ENCODE peak calls at places on chromosomes 2 and 18, in six cellular contexts. One of them, this sample, is unnamed.

GRCh38 chr2:3659447-3660432 is 1.7 kb downstream of the ALLC start:
- DNase-seq in choroid plexus epithelial cell: peak
- DNase-seq in IMR-90: peak
- DNase-seq in AG04449: no peak
- DNase-seq in tibial artery: peak
- DNase-seq in fibroblast of mammary gland: no peak
- DNase-seq in this sample: peak

GRCh38 chr2:33209976-33210375 is 263.2 kb downstream of the LTBP1 start:
- DNase-seq in choroid plexus epithelial cell: peak
- DNase-seq in fibroblast of mammary gland: peak
- DNase-seq in tibial artery: no peak
- DNase-seq in AG04449: no peak
- DNase-seq in IMR-90: peak
- DNase-seq in this sample: no peak

GRCh38 chr18:13394794-13395193 is 176.2 kb downstream of the LDLRAD4 start:
- DNase-seq in AG04449: no peak
- DNase-seq in IMR-90: no peak
- DNase-seq in tibial artery: no peak
- DNase-seq in fibroblast of mammary gland: no peak
- DNase-seq in choroid plexus epithelial cell: no peak
- DNase-seq in this sample: no peak

GRCh38 chr18:78927156-78927555 is 52.5 kb upstream of the SALL3 start:
- DNase-seq in tibial artery: peak
- DNase-seq in fibroblast of mammary gland: no peak
- DNase-seq in AG04449: no peak
- DNase-seq in IMR-90: no peak
- DNase-seq in choroid plexus epithelial cell: no peak
- DNase-seq in this sample: no peak

GRCh38 chr2:16506366-16506765 is 159.3 kb downstream of the CYRIA start:
- DNase-seq in fibroblast of mammary gland: no peak
- DNase-seq in choroid plexus epithelial cell: no peak
- DNase-seq in tibial artery: no peak
- DNase-seq in IMR-90: no peak
- DNase-seq in AG04449: no peak
- DNase-seq in this sample: peak

GRCh38 chr2:128228894-128229293 is 89.8 kb downstream of the HS6ST1 start:
- DNase-seq in choroid plexus epithelial cell: no peak
- DNase-seq in IMR-90: peak
- DNase-seq in tibial artery: no peak
- DNase-seq in fibroblast of mammary gland: peak
- DNase-seq in AG04449: no peak
- DNase-seq in this sample: no peak

GRCh38 chr2:171244466-171244969 is 83.8 kb upstream of the TLK1 start:
- DNase-seq in IMR-90: peak
- DNase-seq in AG04449: peak
- DNase-seq in choroid plexus epithelial cell: peak
- DNase-seq in fibroblast of mammary gland: peak
- DNase-seq in tibial artery: no peak
- DNase-seq in this sample: no peak

GRCh38 chr2:211611621-211612020 is 927.0 kb downstream of the ERBB4 start:
- DNase-seq in choroid plexus epithelial cell: no peak
- DNase-seq in fibroblast of mammary gland: no peak
- DNase-seq in AG04449: no peak
- DNase-seq in tibial artery: no peak
- DNase-seq in IMR-90: no peak
- DNase-seq in this sample: no peak

GRCh38 chr18:59468821-59469220 is 109.8 kb upstream of the LMAN1 start:
- DNase-seq in AG04449: no peak
- DNase-seq in fibroblast of mammary gland: no peak
- DNase-seq in choroid plexus epithelial cell: no peak
- DNase-seq in tibial artery: no peak
- DNase-seq in IMR-90: no peak
- DNase-seq in this sample: no peak

GRCh38 chr2:205975082-205975949 is 110.7 kb downstream of the INO80D start:
- DNase-seq in tibial artery: no peak
- DNase-seq in choroid plexus epithelial cell: peak
- DNase-seq in fibroblast of mammary gland: peak
- DNase-seq in IMR-90: no peak
- DNase-seq in AG04449: no peak
- DNase-seq in this sample: peak

GRCh38 chr2:119253114-119253702 is 29.6 kb downstream of the STEAP3 start:
- DNase-seq in fibroblast of mammary gland: peak
- DNase-seq in tibial artery: no peak
- DNase-seq in choroid plexus epithelial cell: peak
- DNase-seq in IMR-90: peak
- DNase-seq in AG04449: no peak
- DNase-seq in this sample: no peak

GRCh38 chr2:37297632-37298031 is 27.0 kb downstream of the PRKD3 start:
- DNase-seq in fibroblast of mammary gland: no peak
- DNase-seq in IMR-90: no peak
- DNase-seq in tibial artery: no peak
- DNase-seq in AG04449: no peak
- DNase-seq in choroid plexus epithelial cell: no peak
- DNase-seq in this sample: no peak

GRCh38 chr2:236991874-236992273 is 93.8 kb upstream of the COPS8 start:
- DNase-seq in choroid plexus epithelial cell: no peak
- DNase-seq in AG04449: no peak
- DNase-seq in IMR-90: no peak
- DNase-seq in fibroblast of mammary gland: no peak
- DNase-seq in tibial artery: no peak
- DNase-seq in this sample: no peak

GRCh38 chr2:43840961-43841360 is 2.2 kb downstream of the ABCG8 start:
- DNase-seq in IMR-90: no peak
- DNase-seq in AG04449: no peak
- DNase-seq in fibroblast of mammary gland: no peak
- DNase-seq in choroid plexus epithelial cell: no peak
- DNase-seq in tibial artery: no peak
- DNase-seq in this sample: no peak

GRCh38 chr2:38945372-38945771 is 55.7 kb downstream of the ARHGEF33 start:
- DNase-seq in tibial artery: no peak
- DNase-seq in fibroblast of mammary gland: no peak
- DNase-seq in choroid plexus epithelial cell: no peak
- DNase-seq in AG04449: no peak
- DNase-seq in IMR-90: no peak
- DNase-seq in this sample: no peak

GRCh38 chr18:74496508-74497307 is 545 bp downstream of the CNDP2 start:
- DNase-seq in AG04449: no peak
- DNase-seq in fibroblast of mammary gland: peak
- DNase-seq in IMR-90: peak
- DNase-seq in tibial artery: no peak
- DNase-seq in choroid plexus epithelial cell: peak
- DNase-seq in this sample: peak

GRCh38 chr2:107740300-107740699 is 86.4 kb upstream of the RGPD4 start:
- DNase-seq in AG04449: no peak
- DNase-seq in IMR-90: no peak
- DNase-seq in tibial artery: no peak
- DNase-seq in choroid plexus epithelial cell: no peak
- DNase-seq in fibroblast of mammary gland: no peak
- DNase-seq in this sample: no peak

GRCh38 chr2:154686162-154686561 is 12.3 kb upstream of the KCNJ3 start:
- DNase-seq in AG04449: no peak
- DNase-seq in choroid plexus epithelial cell: no peak
- DNase-seq in tibial artery: no peak
- DNase-seq in fibroblast of mammary gland: no peak
- DNase-seq in IMR-90: no peak
- DNase-seq in this sample: no peak

GRCh38 chr2:177651833-177652232 is 259.3 kb downstream of the AGPS start:
- DNase-seq in fibroblast of mammary gland: no peak
- DNase-seq in choroid plexus epithelial cell: no peak
- DNase-seq in AG04449: no peak
- DNase-seq in tibial artery: no peak
- DNase-seq in IMR-90: no peak
- DNase-seq in this sample: no peak

GRCh38 chr2:362924-363323 is 75.0 kb upstream of the ALKAL2 start:
- DNase-seq in AG04449: no peak
- DNase-seq in IMR-90: no peak
- DNase-seq in choroid plexus epithelial cell: no peak
- DNase-seq in fibroblast of mammary gland: no peak
- DNase-seq in tibial artery: no peak
- DNase-seq in this sample: no peak

GRCh38 chr2:40457846-40458245 is 6.0 kb upstream of the SLC8A1 start:
- DNase-seq in tibial artery: no peak
- DNase-seq in AG04449: no peak
- DNase-seq in fibroblast of mammary gland: peak
- DNase-seq in choroid plexus epithelial cell: no peak
- DNase-seq in IMR-90: no peak
- DNase-seq in this sample: no peak

GRCh38 chr2:74227646-74228045 is 29.2 kb downstream of the MTHFD2 start:
- DNase-seq in AG04449: no peak
- DNase-seq in fibroblast of mammary gland: no peak
- DNase-seq in choroid plexus epithelial cell: no peak
- DNase-seq in tibial artery: no peak
- DNase-seq in IMR-90: no peak
- DNase-seq in this sample: no peak
- H3K4me3 ChIP-seq in AG04449: no peak
- H3K4me3 ChIP-seq in fibroblast of mammary gland: no peak
- H3K4me3 ChIP-seq in choroid plexus epithelial cell: no peak
- H3K4me3 ChIP-seq in tibial artery: no peak
- H3K4me3 ChIP-seq in IMR-90: no peak
- H3K4me3 ChIP-seq in this sample: no peak

DNA sequence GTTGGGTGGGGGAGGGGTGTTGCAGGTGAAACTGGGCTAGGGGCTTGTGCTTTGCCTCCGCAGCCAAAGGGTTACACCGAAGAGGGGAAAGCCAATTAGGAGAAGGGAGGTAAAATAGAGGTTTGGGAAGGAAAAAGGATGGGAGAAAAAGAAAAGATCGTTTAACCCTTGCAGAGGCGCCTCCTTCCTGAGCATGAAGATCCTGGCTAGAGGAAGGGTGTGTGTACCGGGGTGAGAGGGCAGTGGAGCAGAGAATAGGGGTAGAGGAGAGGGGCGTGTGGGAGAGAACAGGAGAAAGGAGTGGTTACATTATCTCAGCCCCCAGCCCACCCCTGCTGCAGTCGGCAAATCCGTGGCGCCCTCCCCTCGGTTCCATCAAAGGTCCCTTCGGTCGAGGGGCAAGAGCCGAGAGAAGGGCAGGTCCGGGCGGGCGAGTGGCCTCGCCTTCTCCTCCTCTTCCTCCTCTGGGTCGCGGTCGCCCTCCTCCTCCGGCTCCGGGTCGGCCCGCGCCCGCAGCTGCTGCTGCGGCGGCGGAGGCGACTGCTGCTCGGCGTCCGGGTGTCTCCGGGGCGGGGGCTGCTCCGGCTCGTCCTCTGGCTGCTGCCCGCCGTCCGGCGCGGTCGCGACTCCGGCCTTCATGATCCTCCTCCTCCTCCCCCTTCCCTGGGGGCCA is 1.2 kb downstream of the MARCHF4 start:
- DNase-seq in fibroblast of mammary gland: no peak
- DNase-seq in IMR-90: no peak
- DNase-seq in AG04449: no peak
- DNase-seq in tibial artery: no peak
- DNase-seq in choroid plexus epithelial cell: no peak
- DNase-seq in this sample: no peak
- H3K4me3 ChIP-seq in fibroblast of mammary gland: peak
- H3K4me3 ChIP-seq in IMR-90: peak
- H3K4me3 ChIP-seq in AG04449: peak
- H3K4me3 ChIP-seq in tibial artery: no peak
- H3K4me3 ChIP-seq in choroid plexus epithelial cell: peak
- H3K4me3 ChIP-seq in this sample: no peak

DNA sequence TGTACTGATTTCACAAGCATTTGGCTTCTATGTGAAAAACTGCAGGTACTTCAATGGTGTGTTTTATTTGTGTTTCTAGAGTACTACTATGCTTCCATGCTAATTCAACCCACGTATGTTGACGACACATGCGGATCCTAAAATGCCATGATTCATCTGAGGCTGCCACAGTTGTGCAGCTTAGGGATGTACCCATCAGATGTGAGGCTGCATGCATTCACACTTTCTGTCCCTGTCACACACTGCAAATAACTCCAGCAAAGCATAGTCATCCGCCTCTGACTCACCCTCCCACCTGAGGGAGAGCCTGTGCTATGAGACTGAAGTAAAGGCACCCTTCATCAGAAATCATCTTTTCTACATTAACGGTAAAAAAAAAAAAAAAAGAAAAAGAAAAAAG is 22.1 kb upstream of the SERTAD2 start:
- DNase-seq in fibroblast of mammary gland: peak
- DNase-seq in choroid plexus epithelial cell: no peak
- DNase-seq in tibial artery: no peak
- DNase-seq in IMR-90: peak
- DNase-seq in AG04449: no peak
- DNase-seq in this sample: no peak
- H3K4me3 ChIP-seq in fibroblast of mammary gland: no peak
- H3K4me3 ChIP-seq in choroid plexus epithelial cell: no peak
- H3K4me3 ChIP-seq in tibial artery: no peak
- H3K4me3 ChIP-seq in IMR-90: no peak
- H3K4me3 ChIP-seq in AG04449: no peak
- H3K4me3 ChIP-seq in this sample: no peak

GRCh38 chr2:79980116-79980515 is 324.4 kb downstream of the LRRTM1 start:
- DNase-seq in choroid plexus epithelial cell: no peak
- DNase-seq in AG04449: no peak
- DNase-seq in IMR-90: no peak
- DNase-seq in tibial artery: no peak
- DNase-seq in fibroblast of mammary gland: no peak
- DNase-seq in this sample: no peak

GRCh38 chr2:79972661-79973060 is 331.9 kb downstream of the LRRTM1 start:
- DNase-seq in fibroblast of mammary gland: no peak
- DNase-seq in tibial artery: no peak
- DNase-seq in choroid plexus epithelial cell: no peak
- DNase-seq in AG04449: no peak
- DNase-seq in IMR-90: no peak
- DNase-seq in this sample: no peak

GRCh38 chr2:79971807-79972206 is 332.7 kb downstream of the LRRTM1 start:
- DNase-seq in tibial artery: no peak
- DNase-seq in IMR-90: peak
- DNase-seq in AG04449: no peak
- DNase-seq in fibroblast of mammary gland: no peak
- DNase-seq in choroid plexus epithelial cell: no peak
- DNase-seq in this sample: no peak

GRCh38 chr2:79977782-79978181 is 326.8 kb downstream of the LRRTM1 start:
- DNase-seq in fibroblast of mammary gland: no peak
- DNase-seq in IMR-90: peak
- DNase-seq in tibial artery: no peak
- DNase-seq in choroid plexus epithelial cell: no peak
- DNase-seq in AG04449: no peak
- DNase-seq in this sample: no peak

DNA sequence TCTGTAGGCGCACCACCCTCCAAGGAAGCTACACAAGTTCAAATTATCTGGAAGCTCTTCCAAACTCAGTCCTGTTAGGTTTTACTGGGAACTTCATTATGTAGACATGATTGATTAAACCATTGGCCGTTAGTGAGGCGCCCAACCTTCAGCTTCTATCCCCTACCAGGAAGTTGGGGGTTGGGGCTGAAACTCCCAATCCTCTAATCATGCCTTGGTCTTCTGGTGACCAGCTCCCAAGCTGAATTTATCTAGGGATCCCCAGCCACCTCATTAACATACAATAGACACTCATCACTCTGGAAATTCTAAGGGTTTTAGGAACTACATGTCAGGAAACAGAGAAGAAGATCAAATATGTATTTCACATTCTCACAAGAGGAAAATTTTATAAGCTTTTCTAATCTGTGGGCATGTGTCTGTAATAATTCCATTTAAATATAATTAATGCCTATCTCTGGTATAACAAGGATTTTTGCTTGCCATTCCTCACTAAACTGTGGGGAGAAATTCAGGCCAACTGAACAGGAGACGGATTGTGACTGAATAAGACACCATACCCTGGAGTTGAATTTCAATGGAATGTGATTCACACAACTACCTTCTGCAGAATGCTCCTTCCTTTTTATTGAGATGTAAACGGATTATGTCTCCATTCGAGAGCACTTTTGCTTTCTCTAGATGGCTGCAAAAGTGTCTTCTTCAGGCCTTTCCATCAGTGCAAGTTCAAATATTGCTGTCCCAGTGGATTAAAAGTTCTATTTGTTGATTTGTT is 328.6 kb downstream of the LRRTM1 start:
- DNase-seq in fibroblast of mammary gland: no peak
- DNase-seq in IMR-90: no peak
- DNase-seq in tibial artery: no peak
- DNase-seq in choroid plexus epithelial cell: no peak
- DNase-seq in AG04449: no peak
- DNase-seq in this sample: no peak
- H3K4me3 ChIP-seq in fibroblast of mammary gland: no peak
- H3K4me3 ChIP-seq in IMR-90: no peak
- H3K4me3 ChIP-seq in tibial artery: no peak
- H3K4me3 ChIP-seq in choroid plexus epithelial cell: no peak
- H3K4me3 ChIP-seq in AG04449: no peak
- H3K4me3 ChIP-seq in this sample: no peak

This sample was measured in mucosa of descending colon.